ENCODE peak calls at places on chromosome 2, in seven cellular contexts. H, M, N, G, S, C and D are unnamed samples.
A peak's percentile ranks its signal among the peaks of the same experiment; 100 is the strongest.

GRCh38 chr2:214542866-214543265 is 132.0 kb downstream of the VWC2L start:
- DNase-seq in H (no peak), M (no peak), N (no peak), G (no peak), S (no peak), C (no peak), D (no peak)

GRCh38 chr2:214604861-214605260 is 194.0 kb downstream of the VWC2L start:
- DNase-seq in H (no peak), M (no peak), N (no peak), G (peak; percentile 41), S (no peak), C (no peak), D (no peak)

GRCh38 chr2:2750867-2751714 is 420.0 kb upstream of the MYT1L start:
- DNase-seq in H (no peak), M (no peak), N (no peak), G (no peak), S (no peak), C (no peak), D (no peak)

GRCh38 chr2:205700331-205701132 is 18.2 kb downstream of the NRP2 start:
- DNase-seq in H (no peak), M (peak; percentile 51), N (peak; percentile 89), G (no peak), S (no peak), C (no peak), D (no peak)

GRCh38 chr2:182133195-182133891 is 147.7 kb downstream of the PPP1R1C start:
- DNase-seq in H (no peak), M (no peak), N (no peak), G (no peak), S (no peak), C (no peak), D (no peak)

GRCh38 chr2:182649316-182649715 is 66.7 kb upstream of the DNAJC10 start:
- DNase-seq in H (peak; percentile 38), M (no peak), N (peak; percentile 57), G (no peak), S (no peak), C (peak; percentile 46), D (peak; percentile 21)

GRCh38 chr2:124533226-124533954 is 508.3 kb downstream of the CNTNAP5 start:
- DNase-seq in H (no peak), M (no peak), N (no peak), G (no peak), S (no peak), C (no peak), D (no peak)

GRCh38 chr2:160387558-160388262 is 105.9 kb downstream of the RBMS1 start:
- DNase-seq in H (no peak), M (no peak), N (no peak), G (no peak), S (no peak), C (no peak), D (no peak)

GRCh38 chr2:41061371-41061770 is 609.5 kb upstream of the SLC8A1 start:
- DNase-seq in H (no peak), M (no peak), N (no peak), G (no peak), S (no peak), C (no peak), D (no peak)

GRCh38 chr2:9114457-9114856 is 92.2 kb upstream of the ASAP2 start:
- DNase-seq in H (no peak), M (no peak), N (no peak), G (no peak), S (no peak), C (no peak), D (no peak)

GRCh38 chr2:10075571-10076209 is 4.5 kb downstream of the CYS1 start:
- DNase-seq in H (no peak), M (no peak), N (no peak), G (no peak), S (no peak), C (no peak), D (no peak)

GRCh38 chr2:2579814-2580213 is 248.7 kb upstream of the MYT1L start:
- DNase-seq in H (no peak), M (no peak), N (no peak), G (no peak), S (no peak), C (no peak), D (no peak)

DNA sequence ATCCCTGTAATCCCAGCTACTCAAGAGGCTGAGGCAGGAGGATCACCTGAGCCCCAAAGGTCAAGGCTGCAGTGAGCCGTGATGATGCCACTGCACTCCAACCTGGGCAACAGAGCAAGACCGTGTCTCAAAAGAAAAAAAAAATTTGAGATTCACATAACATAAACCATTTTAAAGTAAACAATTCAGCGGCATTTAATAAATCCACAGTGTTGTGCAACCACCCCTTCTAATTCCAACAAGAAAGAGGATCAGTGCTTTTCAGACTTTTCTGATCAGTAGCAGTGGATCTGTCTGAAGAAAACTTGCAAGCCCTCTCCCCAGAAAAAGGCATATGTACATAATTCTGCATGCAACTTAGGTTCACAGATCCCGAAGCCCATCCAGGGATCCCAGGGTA is 7.2 kb upstream of the SAG start:
- DNase-seq in H (no peak), M (no peak), N (no peak), G (no peak), S (no peak), C (no peak), D (no peak)
- TF ChIP-seq SIN3A in H (no peak), M (no peak), N (no peak), G (no peak), S (no peak), C (no peak), D (no peak)

GRCh38 chr2:202031261-202031986 is 2.2 kb upstream of the FZD7 start:
- DNase-seq in H (no peak), M (no peak), N (no peak), G (no peak), S (no peak), C (no peak), D (no peak)

GRCh38 chr2:202034249-202035088 is 814 bp downstream of the FZD7 start:
- DNase-seq in H (peak; percentile 75), M (no peak), N (no peak), G (no peak), S (no peak), C (peak; percentile 10), D (no peak)

GRCh38 chr2:202035089-202035940 is 1.7 kb downstream of the FZD7 start:
- DNase-seq in H (no peak), M (no peak), N (no peak), G (no peak), S (no peak), C (no peak), D (no peak)

GRCh38 chr2:202032841-202033316 is 776 bp upstream of the FZD7 start:
- DNase-seq in H (no peak), M (no peak), N (no peak), G (no peak), S (no peak), C (peak; percentile 38), D (peak; percentile 16)

GRCh38 chr2:202033317-202034248 is at the start of gene FZD7:
- DNase-seq in H (peak; percentile 97), M (peak; percentile 45), N (peak; percentile 75), G (peak; percentile 75), S (peak; percentile 38), C (peak; percentile 93), D (peak; percentile 77)
- TF ChIP-seq SIN3A in H (no peak), M (peak; percentile 63), N (no peak), G (no peak), S (peak; percentile 21), C (no peak), D (peak; percentile 21)

GRCh38 chr2:135898234-135898786 is 22.1 kb upstream of the MCM6 start:
- DNase-seq in H (no peak), M (no peak), N (no peak), G (no peak), S (no peak), C (no peak), D (no peak)
- TF ChIP-seq SIN3A in H (no peak), M (no peak), N (no peak), G (no peak), S (no peak), C (no peak), D (no peak)

GRCh38 chr2:230642966-230643365 is 69.7 kb upstream of the CAB39 start:
- DNase-seq in H (no peak), M (no peak), N (no peak), G (no peak), S (no peak), C (no peak), D (no peak)

GRCh38 chr2:230643576-230644291 is 68.9 kb upstream of the CAB39 start:
- DNase-seq in H (no peak), M (no peak), N (no peak), G (no peak), S (no peak), C (no peak), D (no peak)

GRCh38 chr2:230636684-230637271 is 75.9 kb upstream of the CAB39 start:
- DNase-seq in H (no peak), M (no peak), N (no peak), G (no peak), S (no peak), C (no peak), D (no peak)

GRCh38 chr2:230640540-230641011 is 72.1 kb upstream of the CAB39 start:
- DNase-seq in H (no peak), M (no peak), N (no peak), G (no peak), S (no peak), C (no peak), D (no peak)
- TF ChIP-seq SIN3A in H (no peak), M (no peak), N (no peak), G (no peak), S (no peak), C (no peak), D (no peak)

DNA sequence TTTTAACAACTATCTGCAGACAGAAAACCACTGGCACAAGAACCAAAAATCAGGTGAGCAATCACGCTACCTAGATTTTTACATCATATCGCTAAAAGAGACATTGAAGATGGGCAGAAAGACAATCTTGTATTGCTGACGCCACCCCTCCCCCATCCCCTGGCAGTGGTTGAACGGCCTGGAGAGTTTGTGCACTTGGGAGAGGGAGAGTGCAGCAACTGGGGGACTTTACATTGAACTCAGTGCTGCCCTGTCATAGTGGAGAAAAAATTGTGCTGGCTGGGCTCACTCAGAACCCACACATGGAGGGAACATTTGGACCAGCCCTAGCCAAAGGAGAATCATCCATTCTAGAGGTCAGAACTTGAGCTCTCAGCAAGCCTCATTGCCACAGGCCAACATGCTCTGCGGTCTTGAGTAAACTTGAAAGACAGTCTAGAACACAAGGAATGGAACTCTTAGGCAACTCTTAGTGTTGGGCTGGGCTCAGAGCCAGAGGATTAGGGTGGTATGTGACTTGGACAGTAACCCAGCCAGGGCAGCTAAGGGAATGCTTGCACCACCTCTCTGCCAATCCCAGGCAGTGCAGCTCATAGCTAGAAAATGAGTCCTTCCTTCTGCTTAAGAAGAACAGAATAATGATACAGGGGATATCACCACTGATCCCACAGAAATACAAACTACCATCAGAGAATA is 220.0 kb upstream of the CYP26B1 start:
- DNase-seq in H (no peak), M (no peak), N (peak; percentile 76), G (no peak), S (no peak), C (no peak), D (peak; percentile 82)
- TF ChIP-seq SIN3A in H (no peak), M (no peak), N (no peak), G (no peak), S (no peak), C (no peak), D (no peak)

DNA sequence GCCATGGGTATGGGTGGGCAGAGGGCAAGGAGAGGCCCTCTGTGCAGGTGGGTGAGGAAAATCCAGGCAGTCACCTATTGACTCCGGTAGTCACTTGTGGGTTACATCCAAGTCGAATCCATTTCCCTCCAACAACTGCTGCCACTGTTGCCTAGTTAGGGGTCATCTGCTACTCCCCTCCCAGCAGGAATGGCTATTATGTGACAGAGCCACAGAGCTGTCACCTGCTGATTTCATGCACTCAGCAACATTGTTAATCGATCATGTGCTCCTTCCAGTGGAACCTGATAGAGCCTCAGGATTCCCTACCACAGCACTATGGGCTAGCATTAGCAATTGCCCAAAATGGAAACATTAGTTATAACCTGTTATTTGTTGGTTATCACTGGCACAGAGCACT is 31.4 kb downstream of the POLR1A start:
- DNase-seq in H (no peak), M (no peak), N (no peak), G (no peak), S (no peak), C (no peak), D (no peak)
- TF ChIP-seq SIN3A in H (no peak), M (no peak), N (no peak), G (no peak), S (no peak), C (no peak), D (no peak)